ENCODE peak calls at places on chromosomes 2 and 18, in five cellular contexts. V is RCC 7860, F is fibroblast of lung, O is Calu3, R is mucosa of descending colon. Y is an unnamed sample.

GRCh38 chr2:95283562-95283961 is 9.3 kb downstream of the PROM2 start:
- DNase-seq in F (no peak), R (no peak), V (no peak), O (no peak), Y (no peak)

GRCh38 chr2:111918383-111918806 is 20.0 kb downstream of the MERTK start:
- DNase-seq in F (peak; percentile 97), R (no peak), V (no peak), O (no peak), Y (no peak)

GRCh38 chr2:83079007-83079406 is 1380.1 kb downstream of the SUCLG1 start:
- DNase-seq in R (no peak), F (no peak), V (no peak), O (no peak), Y (no peak)

GRCh38 chr2:208880171-208880570 is 473.6 kb downstream of the PTH2R start:
- DNase-seq in V (no peak), R (no peak), O (no peak), F (no peak), Y (no peak)

GRCh38 chr2:241002275-241003046 is 4.0 kb downstream of the SNED1 start:
- DNase-seq in F (no peak), O (no peak), R (no peak), V (no peak), Y (peak; percentile 21)

GRCh38 chr2:68251855-68252406 is 401 bp downstream of the PPP3R1 start:
- DNase-seq in O (peak; percentile 17), V (no peak), F (no peak), R (no peak), Y (peak; percentile 28)

GRCh38 chr2:122340246-122340645 is 584.8 kb downstream of the TSN start:
- DNase-seq in O (no peak), R (no peak), F (no peak), V (no peak), Y (no peak)

GRCh38 chr2:145760781-145761649 is 1241.1 kb upstream of the ZEB2 start:
- DNase-seq in O (peak; percentile 30), F (peak; percentile 76), R (no peak), V (peak; percentile 73), Y (no peak)

GRCh38 chr18:62741584-62741983 is 26.2 kb downstream of the PHLPP1 start:
- DNase-seq in R (no peak), F (no peak), V (no peak), O (no peak), Y (no peak)

GRCh38 chr2:29698216-29698615 is 223.2 kb downstream of the ALK start:
- DNase-seq in R (no peak), F (no peak), O (no peak), V (no peak), Y (no peak)

GRCh38 chr2:10444463-10444862 is 3.7 kb downstream of the ODC1 start:
- DNase-seq in R (no peak), V (peak; percentile 31), O (no peak), F (no peak), Y (no peak)

Y was measured in stomach.